ENCODE peak calls at places on chromosomes 12 and 14, in seven cellular contexts. One of them, this sample, is unnamed.

GRCh38 chr14:91108941-91109611 is 4.8 kb upstream of the DGLUCY start:
- DNase-seq in EH: peak
- DNase-seq in tibial artery: peak
- DNase-seq in stimulated activated CD4-positive, alpha-beta T cell treated with anti-CD3 and anti-CD28 coated beads, Interleukin-12 subunit alpha, Interleukin-12 subunit beta, amount 100 ng/mL, for 48 hours: peak
- DNase-seq in foreskin melanocyte: no peak
- DNase-seq in IMR-90: no peak
- DNase-seq in memory B cell: no peak
- DNase-seq in this sample: peak

GRCh38 chr12:47734725-47735480 is 9.6 kb upstream of the ENDOU start:
- DNase-seq in EH: no peak
- DNase-seq in tibial artery: no peak
- DNase-seq in stimulated activated CD4-positive, alpha-beta T cell treated with anti-CD3 and anti-CD28 coated beads, Interleukin-12 subunit alpha, Interleukin-12 subunit beta, amount 100 ng/mL, for 48 hours: no peak
- DNase-seq in foreskin melanocyte: no peak
- DNase-seq in IMR-90: no peak
- DNase-seq in memory B cell: no peak
- DNase-seq in this sample: no peak

GRCh38 chr14:72781476-72782181 is 112.3 kb downstream of the DPF3 start:
- DNase-seq in EH: peak
- DNase-seq in tibial artery: no peak
- DNase-seq in stimulated activated CD4-positive, alpha-beta T cell treated with anti-CD3 and anti-CD28 coated beads, Interleukin-12 subunit alpha, Interleukin-12 subunit beta, amount 100 ng/mL, for 48 hours: no peak
- DNase-seq in foreskin melanocyte: no peak
- DNase-seq in IMR-90: peak
- DNase-seq in memory B cell: no peak
- DNase-seq in this sample: no peak

GRCh38 chr14:84197704-84198103 is 1332.2 kb upstream of the FLRT2 start:
- DNase-seq in EH: no peak
- DNase-seq in tibial artery: no peak
- DNase-seq in stimulated activated CD4-positive, alpha-beta T cell treated with anti-CD3 and anti-CD28 coated beads, Interleukin-12 subunit alpha, Interleukin-12 subunit beta, amount 100 ng/mL, for 48 hours: no peak
- DNase-seq in foreskin melanocyte: no peak
- DNase-seq in IMR-90: no peak
- DNase-seq in memory B cell: no peak
- DNase-seq in this sample: no peak

GRCh38 chr12:89464974-89465592 is 59.5 kb downstream of the GALNT4 start:
- DNase-seq in EH: peak
- DNase-seq in tibial artery: no peak
- DNase-seq in stimulated activated CD4-positive, alpha-beta T cell treated with anti-CD3 and anti-CD28 coated beads, Interleukin-12 subunit alpha, Interleukin-12 subunit beta, amount 100 ng/mL, for 48 hours: no peak
- DNase-seq in foreskin melanocyte: no peak
- DNase-seq in IMR-90: peak
- DNase-seq in memory B cell: no peak
- DNase-seq in this sample: no peak

GRCh38 chr12:55797068-55797467 is 20.5 kb downstream of the SARNP start:
- DNase-seq in EH: peak
- DNase-seq in tibial artery: no peak
- DNase-seq in stimulated activated CD4-positive, alpha-beta T cell treated with anti-CD3 and anti-CD28 coated beads, Interleukin-12 subunit alpha, Interleukin-12 subunit beta, amount 100 ng/mL, for 48 hours: no peak
- DNase-seq in foreskin melanocyte: no peak
- DNase-seq in IMR-90: peak
- DNase-seq in memory B cell: no peak
- DNase-seq in this sample: no peak

GRCh38 chr14:33343016-33343415 is 404.3 kb downstream of the NPAS3 start:
- DNase-seq in EH: no peak
- DNase-seq in tibial artery: no peak
- DNase-seq in stimulated activated CD4-positive, alpha-beta T cell treated with anti-CD3 and anti-CD28 coated beads, Interleukin-12 subunit alpha, Interleukin-12 subunit beta, amount 100 ng/mL, for 48 hours: no peak
- DNase-seq in foreskin melanocyte: no peak
- DNase-seq in IMR-90: no peak
- DNase-seq in memory B cell: no peak
- DNase-seq in this sample: no peak

GRCh38 chr12:30003321-30003720 is 219.6 kb upstream of the TMTC1 start:
- DNase-seq in EH: no peak
- DNase-seq in tibial artery: no peak
- DNase-seq in stimulated activated CD4-positive, alpha-beta T cell treated with anti-CD3 and anti-CD28 coated beads, Interleukin-12 subunit alpha, Interleukin-12 subunit beta, amount 100 ng/mL, for 48 hours: no peak
- DNase-seq in foreskin melanocyte: no peak
- DNase-seq in IMR-90: no peak
- DNase-seq in memory B cell: no peak
- DNase-seq in this sample: no peak

GRCh38 chr12:3097186-3097804 is 20.1 kb downstream of the TSPAN9 start:
- DNase-seq in EH: no peak
- DNase-seq in tibial artery: peak
- DNase-seq in stimulated activated CD4-positive, alpha-beta T cell treated with anti-CD3 and anti-CD28 coated beads, Interleukin-12 subunit alpha, Interleukin-12 subunit beta, amount 100 ng/mL, for 48 hours: no peak
- DNase-seq in foreskin melanocyte: no peak
- DNase-seq in IMR-90: peak
- DNase-seq in memory B cell: no peak
- DNase-seq in this sample: no peak

GRCh38 chr12:100827901-100828520 is 33.4 kb downstream of the ANO4 start:
- DNase-seq in EH: peak
- DNase-seq in tibial artery: no peak
- DNase-seq in stimulated activated CD4-positive, alpha-beta T cell treated with anti-CD3 and anti-CD28 coated beads, Interleukin-12 subunit alpha, Interleukin-12 subunit beta, amount 100 ng/mL, for 48 hours: no peak
- DNase-seq in foreskin melanocyte: peak
- DNase-seq in IMR-90: peak
- DNase-seq in memory B cell: no peak
- DNase-seq in this sample: no peak

GRCh38 chr14:49880267-49881064 is 12.4 kb upstream of the ARF6 start:
- DNase-seq in EH: peak
- DNase-seq in tibial artery: no peak
- DNase-seq in stimulated activated CD4-positive, alpha-beta T cell treated with anti-CD3 and anti-CD28 coated beads, Interleukin-12 subunit alpha, Interleukin-12 subunit beta, amount 100 ng/mL, for 48 hours: no peak
- DNase-seq in foreskin melanocyte: no peak
- DNase-seq in IMR-90: no peak
- DNase-seq in memory B cell: no peak
- DNase-seq in this sample: no peak

GRCh38 chr14:95301527-95302187 is 18.1 kb downstream of the CLMN start:
- DNase-seq in EH: no peak
- DNase-seq in tibial artery: no peak
- DNase-seq in stimulated activated CD4-positive, alpha-beta T cell treated with anti-CD3 and anti-CD28 coated beads, Interleukin-12 subunit alpha, Interleukin-12 subunit beta, amount 100 ng/mL, for 48 hours: no peak
- DNase-seq in foreskin melanocyte: no peak
- DNase-seq in IMR-90: no peak
- DNase-seq in memory B cell: no peak
- DNase-seq in this sample: no peak

This sample was measured in stimulated activated naive B cell treated with anti-CD40 and anti-IgM and Interleukin-4, amounts not matched to agents 10 μg/mL and 1 μg/mL and 100 μg/mL, for 72 hours.